ENCODE peak calls at places on chromosome 16, in six cellular contexts. C, W, P, N, M and D are unnamed samples.
A peak's percentile ranks its signal among the peaks of the same experiment; 100 is the strongest.

GRCh38 chr16:31202402-31203385 is at the start of gene PYCARD:
- DNase-seq in C (no peak), W (peak; percentile 41), P (no peak), N (no peak), M (no peak), D (no peak)

GRCh38 chr16:68993885-68994284 is 111.6 kb upstream of the HAS3 start:
- DNase-seq in C (no peak), W (no peak), P (no peak), N (no peak), M (peak; percentile 82), D (no peak)

GRCh38 chr16:81581107-81581506 is 136.5 kb downstream of the CMIP start:
- DNase-seq in C (no peak), W (no peak), P (no peak), N (no peak), M (no peak), D (no peak)

GRCh38 chr16:85168732-85169256 is 56.5 kb upstream of the CIBAR2 start:
- DNase-seq in C (no peak), W (peak; percentile 90), P (peak; percentile 68), N (no peak), M (no peak), D (no peak)

GRCh38 chr16:28091706-28092105 is 28.2 kb upstream of the GSG1L start:
- DNase-seq in C (no peak), W (no peak), P (no peak), N (no peak), M (no peak), D (no peak)

GRCh38 chr16:17359778-17360177 is 111.0 kb downstream of the XYLT1 start:
- DNase-seq in C (no peak), W (no peak), P (no peak), N (no peak), M (no peak), D (no peak)

GRCh38 chr16:85663891-85664321 is 24.8 kb downstream of the GINS2 start:
- DNase-seq in C (no peak), W (no peak), P (no peak), N (no peak), M (no peak), D (no peak)

GRCh38 chr16:9816644-9817043 is 365.6 kb downstream of the GRIN2A start:
- DNase-seq in C (no peak), W (no peak), P (no peak), N (no peak), M (no peak), D (no peak)

GRCh38 chr16:84368327-84368996 is at the start of gene ATP2C2:
- DNase-seq in C (no peak), W (no peak), P (no peak), N (peak; percentile 66), M (no peak), D (no peak)

GRCh38 chr16:81703177-81704155 is 75.6 kb upstream of the PLCG2 start:
- DNase-seq in C (no peak), W (peak; percentile 18), P (no peak), N (no peak), M (no peak), D (no peak)

GRCh38 chr16:26614102-26614864 is 452.4 kb upstream of the C16orf82 start:
- DNase-seq in C (no peak), W (no peak), P (no peak), N (no peak), M (no peak), D (no peak)

GRCh38 chr16:27315333-27316037 is 1.7 kb downstream of the IL4R start:
- DNase-seq in C (no peak), W (peak; percentile 13), P (no peak), N (no peak), M (peak; percentile 81), D (no peak)

GRCh38 chr16:7171151-7171550 is 161.5 kb upstream of the RBFOX1 start:
- DNase-seq in C (no peak), W (no peak), P (no peak), N (no peak), M (no peak), D (no peak)

GRCh38 chr16:53745126-53745525 is 41.2 kb downstream of the FTO start:
- DNase-seq in C (no peak), W (no peak), P (no peak), N (no peak), M (no peak), D (no peak)

GRCh38 chr16:13120091-13120490 is 218.7 kb downstream of the SHISA9 start:
- DNase-seq in C (no peak), W (no peak), P (no peak), N (no peak), M (no peak), D (no peak)

GRCh38 chr16:66717112-66717675 is 20.7 kb upstream of the CMTM4 start:
- DNase-seq in C (no peak), W (peak; percentile 74), P (no peak), N (no peak), M (peak; percentile 64), D (no peak)

GRCh38 chr16:22284637-22285515 is 12.3 kb upstream of the POLR3E start:
- DNase-seq in C (no peak), W (no peak), P (no peak), N (no peak), M (no peak), D (no peak)

GRCh38 chr16:75238132-75238852 is 13.1 kb downstream of the BCAR1 start:
- DNase-seq in C (no peak), W (no peak), P (no peak), N (no peak), M (peak; percentile 89), D (no peak)

GRCh38 chr16:86095131-86095752 is 196.3 kb downstream of the IRF8 start:
- DNase-seq in C (no peak), W (no peak), P (no peak), N (no peak), M (no peak), D (no peak)

DNA sequence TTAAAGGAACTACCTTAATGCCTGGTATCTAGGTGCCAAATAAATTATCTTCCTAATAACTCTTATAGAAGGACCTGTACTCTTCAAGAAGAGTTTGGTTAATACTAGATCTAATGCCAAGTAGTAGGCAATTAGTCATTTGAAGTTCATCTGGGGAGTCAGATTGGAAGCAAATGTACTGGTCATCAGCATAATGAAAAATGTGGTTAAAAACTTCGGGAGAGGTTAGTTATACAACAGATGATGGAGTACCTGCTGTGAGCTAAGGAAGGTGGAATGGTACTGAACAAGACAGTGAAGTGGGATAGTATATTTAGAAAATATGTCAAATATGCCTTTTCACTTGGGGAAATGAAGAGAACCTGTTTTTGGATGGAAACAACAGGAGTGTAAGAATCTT is 49.2 kb downstream of the TNRC6A start:
- DNase-seq in C (no peak), W (no peak), P (no peak), N (no peak), M (no peak), D (no peak)
- TF ChIP-seq TAF1 in C (no peak), W (no peak), P (no peak), N (no peak), M (no peak), D (no peak)

GRCh38 chr16:46918905-46919792 is 35.0 kb downstream of the GPT2 start:
- DNase-seq in C (peak; percentile 54), W (peak; percentile 65), P (peak; percentile 66), N (no peak), M (peak; percentile 97), D (peak; percentile 74)

GRCh38 chr16:46922239-46922638 is 38.1 kb downstream of the GPT2 start:
- DNase-seq in C (no peak), W (no peak), P (no peak), N (no peak), M (no peak), D (no peak)

GRCh38 chr16:46923513-46924295 is 39.5 kb downstream of the GPT2 start:
- DNase-seq in C (no peak), W (no peak), P (no peak), N (no peak), M (no peak), D (no peak)

GRCh38 chr16:46918400-46918799 is 34.2 kb downstream of the GPT2 start:
- DNase-seq in C (no peak), W (no peak), P (no peak), N (no peak), M (no peak), D (no peak)

DNA sequence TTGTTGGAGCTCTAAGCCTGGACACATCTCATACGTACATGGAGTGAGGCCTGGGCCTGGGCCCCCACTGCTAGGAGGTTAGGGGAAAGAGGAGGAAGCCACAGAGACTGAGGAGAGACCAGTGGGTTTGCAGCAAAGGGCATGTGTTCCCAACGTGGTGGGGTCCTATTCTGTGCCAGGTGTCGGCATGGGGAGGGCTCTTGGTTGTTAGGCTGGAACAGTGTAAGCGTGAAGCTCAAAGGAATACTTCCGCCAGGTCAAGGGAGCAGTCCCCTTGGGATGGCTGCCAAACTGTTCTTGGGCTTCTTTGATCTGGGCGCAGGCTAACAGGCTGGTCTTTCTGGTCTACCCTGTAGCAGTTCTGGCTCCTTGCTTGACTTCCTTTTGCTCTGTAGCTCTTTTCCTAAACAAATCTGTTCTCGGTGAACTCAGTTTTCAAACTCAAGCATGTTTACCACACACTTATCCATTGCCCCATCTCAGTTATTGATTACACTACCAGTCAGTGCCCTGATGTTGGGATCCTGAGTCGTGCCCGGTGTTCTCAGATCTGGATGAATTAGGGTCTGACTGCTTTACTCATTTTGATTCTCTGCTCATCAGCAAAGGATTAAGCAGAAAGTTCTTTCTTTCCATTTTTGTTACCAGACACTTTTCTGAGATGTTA is 36.4 kb downstream of the GPT2 start:
- DNase-seq in C (no peak), W (no peak), P (no peak), N (no peak), M (peak; percentile 35), D (no peak)
- TF ChIP-seq POLR2AphosphoS5 in C (no peak), W (no peak), P (no peak), N (peak; percentile 36), M (no peak), D (no peak)

DNA sequence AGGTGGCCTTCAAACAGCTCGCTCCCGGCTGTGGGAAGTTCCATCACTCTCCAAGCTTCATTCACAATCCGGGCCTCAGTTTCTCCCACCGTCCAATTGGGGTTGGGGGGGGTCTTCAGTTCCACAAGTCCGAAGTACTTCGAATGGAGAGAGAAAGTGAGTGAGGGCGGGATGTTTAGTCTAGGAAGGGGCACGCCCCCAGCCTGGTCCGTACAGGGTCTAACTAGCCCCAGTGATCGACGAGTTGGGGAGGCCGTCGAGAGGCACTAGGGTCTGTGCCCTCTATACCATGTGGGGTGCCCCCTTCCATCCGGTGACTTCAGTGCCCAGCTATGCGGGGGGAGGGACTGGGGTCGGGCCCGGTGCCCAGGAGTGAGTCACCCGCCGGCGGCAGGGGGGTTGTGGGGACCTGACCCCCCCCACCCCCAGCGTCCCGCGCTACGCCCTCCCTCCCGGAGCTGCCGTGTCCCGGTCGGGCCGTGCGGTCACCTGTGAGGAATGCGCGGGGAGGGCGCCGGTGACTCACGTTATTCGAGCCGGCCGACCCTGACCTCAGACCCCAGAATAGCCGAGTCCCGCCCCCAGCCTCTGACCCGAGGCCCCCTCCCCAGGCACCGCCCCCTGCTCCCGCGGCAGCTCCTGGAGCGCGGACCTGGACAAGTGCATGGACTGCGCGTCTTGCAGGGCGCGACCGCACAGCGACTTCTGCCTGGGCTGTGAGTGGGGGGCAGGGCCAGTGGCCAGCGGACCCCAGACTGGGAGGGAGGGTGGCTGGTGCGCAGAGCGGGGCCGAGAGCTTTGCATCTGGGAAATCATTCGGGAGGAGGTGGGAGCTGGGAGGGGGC is 658 bp downstream of the TNFRSF12A start:
- DNase-seq in C (no peak), W (peak; percentile 78), P (no peak), N (peak; percentile 78), M (peak; percentile 87), D (no peak)
- TF ChIP-seq POLR2A in C (no peak), W (peak; percentile 33), P (no peak), N (peak; percentile 12), M (no peak), D (no peak)

GRCh38 chr16:58022601-58023371 is 2.8 kb upstream of the MMP15 start:
- DNase-seq in C (no peak), W (no peak), P (no peak), N (no peak), M (no peak), D (no peak)
- TF ChIP-seq TAF1 in C (no peak), W (no peak), P (no peak), N (no peak), M (no peak), D (no peak)

GRCh38 chr16:57628008-57628781 is at the start of gene ADGRG1:
- DNase-seq in C (no peak), W (peak; percentile 86), P (peak; percentile 46), N (peak; percentile 65), M (peak; percentile 67), D (no peak)
- TF ChIP-seq POLR2AphosphoS5 in C (no peak), W (no peak), P (no peak), N (no peak), M (no peak), D (no peak)